ENCODE peak calls at places on chromosomes 5 and 9, in four cellular contexts. Y is K562, U is GM12878, X is HepG2. S is an unnamed sample.

GRCh38 chr5:139698461-139699146 is 50.5 kb downstream of the CXXC5 start:
- DNase-seq in Y (peak), U (no peak), X (no peak), S (no peak)

GRCh38 chr5:69416699-69417098 is 1.8 kb downstream of the MARVELD2 start:
- DNase-seq in Y (no peak), X (no peak), U (no peak), S (no peak)

GRCh38 chr9:126705311-126705766 is 91.6 kb downstream of the LMX1B start:
- DNase-seq in Y (peak), U (no peak), X (peak), S (peak)

GRCh38 chr5:129554134-129554904 is 94.2 kb downstream of the ADAMTS19 start:
- DNase-seq in X (no peak), U (no peak), Y (no peak), S (no peak)

GRCh38 chr5:157455057-157455456 is 5.0 kb upstream of the NIPAL4 start:
- DNase-seq in Y (no peak), U (no peak), X (no peak), S (no peak)

GRCh38 chr5:124599048-124599973 is 147.1 kb downstream of the ZNF608 start:
- DNase-seq in X (peak), Y (peak), U (peak), S (peak)

GRCh38 chr5:93677344-93678021 is 63.9 kb downstream of the POU5F2 start:
- DNase-seq in U (no peak), X (peak), Y (no peak), S (no peak)

GRCh38 chr5:2748841-2749513 is 2.5 kb downstream of the IRX2 start:
- DNase-seq in Y (no peak), X (no peak), U (no peak), S (no peak)

GRCh38 chr5:69512740-69513260 is 20.2 kb downstream of the OCLN start:
- DNase-seq in U (no peak), X (no peak), Y (no peak), S (no peak)

GRCh38 chr9:132241483-132241839 is 79.6 kb downstream of the NTNG2 start:
- DNase-seq in U (no peak), X (no peak), Y (no peak), S (no peak)

GRCh38 chr5:151699071-151699901 is 12.6 kb upstream of the SPARC start:
- DNase-seq in X (peak), U (no peak), Y (no peak), S (peak)

GRCh38 chr5:150579462-150580400 is 60.7 kb upstream of the SYNPO start:
- DNase-seq in U (no peak), X (no peak), Y (no peak), S (no peak)

GRCh38 chr5:150464554-150465012 is 15.0 kb upstream of the RPS14 start:
- DNase-seq in X (no peak), U (no peak), Y (no peak), S (no peak)

GRCh38 chr5:110376281-110376916 is 350.1 kb downstream of the TMEM232 start:
- DNase-seq in Y (no peak), X (no peak), U (no peak), S (no peak)

GRCh38 chr5:71681282-71681681 is 37.8 kb upstream of the CARTPT start:
- DNase-seq in Y (no peak), U (no peak), X (no peak), S (peak)

GRCh38 chr9:18923167-18923566 is 109.8 kb downstream of the SAXO1 start:
- DNase-seq in Y (no peak), U (no peak), X (no peak), S (no peak)

GRCh38 chr9:18922161-18922910 is 110.7 kb downstream of the SAXO1 start:
- DNase-seq in U (no peak), Y (no peak), X (no peak), S (no peak)

GRCh38 chr9:18920685-18921084 is 112.3 kb downstream of the SAXO1 start:
- DNase-seq in X (no peak), U (no peak), Y (no peak), S (no peak)

GRCh38 chr9:18920141-18920611 is 112.8 kb downstream of the SAXO1 start:
- DNase-seq in U (no peak), Y (no peak), X (no peak), S (no peak)

GRCh38 chr9:18921677-18922076 is 111.3 kb downstream of the SAXO1 start:
- DNase-seq in U (no peak), Y (no peak), X (no peak), S (no peak)
- TF ChIP-seq CHD2 in U (no peak), Y (no peak), X (no peak), S (no peak)

GRCh38 chr9:106753155-106753671 is 109.8 kb upstream of the ZNF462 start:
- DNase-seq in X (no peak), Y (no peak), U (peak), S (no peak)
- TF ChIP-seq USF2 in X (no peak), Y (no peak), U (no peak), S (no peak)

DNA sequence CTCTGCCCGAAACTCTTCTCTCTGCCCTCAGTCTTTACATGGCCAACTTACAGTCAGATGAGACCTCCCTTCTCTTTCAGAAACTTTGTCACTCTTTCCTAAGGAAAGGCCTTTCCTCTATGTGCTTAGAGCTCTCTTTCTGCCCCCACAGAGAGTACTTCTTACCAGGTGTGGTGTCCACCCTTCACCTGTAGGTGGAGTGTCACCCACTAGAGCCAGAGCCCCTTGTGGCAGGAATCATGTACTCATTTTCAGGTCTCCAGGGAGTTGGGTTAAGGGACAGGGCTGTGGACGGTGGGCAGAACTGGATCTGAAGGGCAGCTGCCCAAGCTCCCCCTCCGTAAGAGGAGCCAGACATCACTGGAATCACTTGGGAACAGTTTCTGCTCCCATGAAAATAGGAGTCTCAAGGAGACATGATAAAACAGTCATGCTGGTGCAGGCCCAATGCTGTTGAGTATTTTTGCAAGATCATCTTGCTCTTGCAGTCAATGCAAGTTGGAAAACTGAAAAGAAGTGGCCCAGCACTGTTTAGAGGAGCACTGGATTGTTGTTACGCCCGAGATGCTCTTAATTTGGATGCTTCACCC is 436.7 kb downstream of the ZSWIM6 start:
- DNase-seq in U (no peak), X (peak), Y (peak), S (peak)
- TF ChIP-seq BHLHE40 in U (no peak), X (no peak), Y (no peak), S (no peak)

GRCh38 chr5:143030349-143030748 is 260.2 kb downstream of the ARHGAP26 start:
- DNase-seq in X (no peak), U (no peak), Y (no peak), S (no peak)

GRCh38 chr5:143036146-143036927 is 266.2 kb downstream of the ARHGAP26 start:
- DNase-seq in Y (no peak), U (no peak), X (no peak), S (no peak)

GRCh38 chr5:143029293-143029692 is 259.1 kb downstream of the ARHGAP26 start:
- DNase-seq in U (no peak), X (no peak), Y (no peak), S (no peak)

GRCh38 chr5:143033535-143034260 is 263.5 kb downstream of the ARHGAP26 start:
- DNase-seq in Y (no peak), X (no peak), U (no peak), S (peak)

GRCh38 chr5:143031781-143032724 is 261.9 kb downstream of the ARHGAP26 start:
- DNase-seq in Y (no peak), U (no peak), X (no peak), S (no peak)
- TF ChIP-seq CHD2 in Y (no peak), U (no peak), X (no peak), S (no peak)

GRCh38 chr5:19018822-19019221 is 969.2 kb downstream of the CDH18 start:
- DNase-seq in U (no peak), Y (peak), X (no peak), S (no peak)
- TF ChIP-seq USF2 in U (no peak), Y (no peak), X (no peak), S (no peak)

GRCh38 chr9:82106536-82106935 is 118.0 kb downstream of the SPATA31D1 start:
- DNase-seq in Y (no peak), U (no peak), X (no peak), S (no peak)

GRCh38 chr9:82105729-82106128 is 117.2 kb downstream of the SPATA31D1 start:
- DNase-seq in X (peak), Y (no peak), U (no peak), S (no peak)

GRCh38 chr9:82108474-82108873 is 119.9 kb downstream of the SPATA31D1 start:
- DNase-seq in X (no peak), U (no peak), Y (no peak), S (no peak)

GRCh38 chr9:82108881-82109280 is 120.3 kb downstream of the SPATA31D1 start:
- DNase-seq in X (no peak), U (no peak), Y (no peak), S (no peak)

DNA sequence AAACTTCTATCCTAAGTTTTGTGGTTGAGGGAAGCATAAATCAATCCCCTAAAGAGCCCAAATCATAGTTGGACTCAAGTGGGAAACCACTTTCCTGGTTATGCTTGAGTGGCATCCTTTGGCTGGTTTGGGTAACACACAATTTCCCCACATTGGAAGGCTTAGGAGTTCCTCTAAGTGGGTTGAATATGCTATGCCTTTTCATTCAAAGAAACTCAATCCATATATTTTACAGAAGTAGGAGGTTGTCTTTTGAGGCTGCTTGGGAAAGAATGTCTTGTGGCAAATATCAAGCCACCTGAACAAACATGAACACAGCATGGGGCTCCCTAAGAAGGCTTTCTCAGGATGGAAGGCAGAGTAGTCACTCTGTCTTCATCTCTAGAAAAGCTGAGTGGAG is 121.1 kb downstream of the SPATA31D1 start:
- DNase-seq in X (no peak), U (no peak), Y (no peak), S (no peak)
- TF ChIP-seq BHLHE40 in X (no peak), U (no peak), Y (no peak), S (no peak)